ENCODE peak calls at places on chromosomes 5 and 9, in four cellular contexts. One of them, this sample, is unnamed. For H3K4me1, the result is how much of the 10 kb centered on the place peaks cover.

GRCh38 chr9:34127035-34127948 is 794 bp upstream of the DCAF12 start:
- DNase-seq in GM12878: no peak
- DNase-seq in HepG2: no peak
- DNase-seq in H1: no peak
- DNase-seq in this sample: no peak

GRCh38 chr9:120869360-120869687 is 7.7 kb downstream of the PHF19 start:
- DNase-seq in GM12878: no peak
- DNase-seq in HepG2: no peak
- DNase-seq in H1: no peak
- DNase-seq in this sample: no peak

GRCh38 chr5:146888341-146888978 is 9.9 kb upstream of the PPP2R2B start:
- DNase-seq in GM12878: no peak
- DNase-seq in HepG2: no peak
- DNase-seq in H1: no peak
- DNase-seq in this sample: no peak

GRCh38 chr5:957730-958485 is 50.7 kb upstream of the NKD2 start:
- DNase-seq in GM12878: no peak
- DNase-seq in HepG2: no peak
- DNase-seq in H1: no peak
- DNase-seq in this sample: no peak

GRCh38 chr5:65961644-65962043 is 35.3 kb downstream of the ERBIN start:
- DNase-seq in GM12878: peak
- DNase-seq in HepG2: no peak
- DNase-seq in H1: no peak
- DNase-seq in this sample: no peak

GRCh38 chr9:35566417-35566816 is 38.6 kb upstream of the TESK1 start:
- DNase-seq in GM12878: no peak
- DNase-seq in HepG2: no peak
- DNase-seq in H1: no peak
- DNase-seq in this sample: no peak

GRCh38 chr5:103393131-103393754 is 134.7 kb downstream of the MACIR start:
- DNase-seq in GM12878: peak
- DNase-seq in HepG2: no peak
- DNase-seq in H1: no peak
- DNase-seq in this sample: peak

GRCh38 chr9:32431940-32432555 is 47.6 kb downstream of the ACO1 start:
- DNase-seq in GM12878: no peak
- DNase-seq in HepG2: peak
- DNase-seq in H1: no peak
- DNase-seq in this sample: no peak

GRCh38 chr9:101381833-101382342 is 2.9 kb downstream of the BAAT start:
- DNase-seq in GM12878: no peak
- DNase-seq in HepG2: no peak
- DNase-seq in H1: no peak
- DNase-seq in this sample: no peak

GRCh38 chr9:101383361-101383760 is 1.4 kb downstream of the BAAT start:
- DNase-seq in GM12878: no peak
- DNase-seq in HepG2: no peak
- DNase-seq in H1: no peak
- DNase-seq in this sample: no peak

GRCh38 chr9:101380295-101380694 is 4.5 kb downstream of the BAAT start:
- DNase-seq in GM12878: no peak
- DNase-seq in HepG2: no peak
- DNase-seq in H1: no peak
- DNase-seq in this sample: no peak

GRCh38 chr9:101376117-101376866 is 8.5 kb downstream of the BAAT start:
- DNase-seq in GM12878: no peak
- DNase-seq in HepG2: no peak
- DNase-seq in H1: no peak
- DNase-seq in this sample: no peak

DNA sequence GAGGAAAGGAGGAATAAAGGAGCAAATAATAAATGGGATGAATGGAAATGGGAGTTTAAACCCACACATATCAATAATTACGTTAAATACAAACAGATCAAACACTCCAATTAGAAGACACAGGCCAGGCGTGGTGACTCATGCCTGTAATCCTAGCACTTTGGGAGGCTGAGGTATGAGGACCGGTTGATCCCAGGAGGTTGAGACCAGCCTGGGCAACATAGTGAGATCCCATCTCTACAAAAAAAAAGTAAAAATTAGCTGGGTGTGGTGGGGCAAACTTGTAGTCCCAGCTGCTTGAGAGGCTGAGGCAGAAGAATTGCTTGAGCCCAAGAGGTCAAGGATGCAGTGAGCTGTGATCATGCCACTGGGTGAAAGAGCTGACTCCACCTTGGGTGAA is 3.7 kb downstream of the BAAT start:
- DNase-seq in GM12878: no peak
- DNase-seq in HepG2: no peak
- DNase-seq in H1: no peak
- DNase-seq in this sample: no peak
- H3K9ac ChIP-seq in GM12878: no peak
- H3K9ac ChIP-seq in HepG2: no peak
- H3K9ac ChIP-seq in H1: no peak
- H3K9ac ChIP-seq in this sample: no peak

GRCh38 chr5:62461561-62461960 is 49.0 kb downstream of the IPO11 start:
- DNase-seq in GM12878: no peak
- DNase-seq in HepG2: no peak
- DNase-seq in H1: no peak
- DNase-seq in this sample: no peak

GRCh38 chr5:62460578-62460983 is 48.0 kb downstream of the IPO11 start:
- DNase-seq in GM12878: no peak
- DNase-seq in HepG2: peak
- DNase-seq in H1: no peak
- DNase-seq in this sample: no peak

GRCh38 chr5:62457071-62457470 is 44.5 kb downstream of the IPO11 start:
- DNase-seq in GM12878: no peak
- DNase-seq in HepG2: no peak
- DNase-seq in H1: no peak
- DNase-seq in this sample: no peak
- TF ChIP-seq SUZ12 in GM12878: no peak
- TF ChIP-seq SUZ12 in HepG2: no peak
- TF ChIP-seq SUZ12 in H1: no peak
- TF ChIP-seq SUZ12 in this sample: no peak

DNA sequence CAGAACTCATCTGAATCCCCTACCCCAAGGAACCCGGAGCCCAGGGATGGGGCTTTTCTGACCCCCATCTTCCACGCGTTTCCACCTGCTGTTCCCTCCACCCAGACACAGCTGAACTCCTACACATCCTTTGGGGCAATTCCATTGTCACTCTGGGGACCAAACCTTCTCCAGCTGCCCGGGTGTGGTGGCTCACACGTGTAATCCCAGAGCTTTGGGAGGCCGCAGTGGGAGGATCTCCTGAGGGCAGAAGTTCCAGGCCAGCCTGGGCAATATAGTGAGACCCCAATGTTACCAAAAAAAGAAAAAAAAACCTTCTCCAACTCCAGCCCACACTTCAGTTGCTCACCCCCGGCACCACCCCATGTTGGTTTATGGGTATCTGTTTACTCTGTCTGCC is 8.1 kb downstream of the EPB41L4B start:
- DNase-seq in GM12878: no peak
- DNase-seq in HepG2: no peak
- DNase-seq in H1: no peak
- DNase-seq in this sample: no peak
- H3K4me1 ChIP-seq in GM12878: under half
- H3K4me1 ChIP-seq in HepG2: half or more
- H3K4me1 ChIP-seq in H1: under half
- H3K4me1 ChIP-seq in this sample: under half

DNA sequence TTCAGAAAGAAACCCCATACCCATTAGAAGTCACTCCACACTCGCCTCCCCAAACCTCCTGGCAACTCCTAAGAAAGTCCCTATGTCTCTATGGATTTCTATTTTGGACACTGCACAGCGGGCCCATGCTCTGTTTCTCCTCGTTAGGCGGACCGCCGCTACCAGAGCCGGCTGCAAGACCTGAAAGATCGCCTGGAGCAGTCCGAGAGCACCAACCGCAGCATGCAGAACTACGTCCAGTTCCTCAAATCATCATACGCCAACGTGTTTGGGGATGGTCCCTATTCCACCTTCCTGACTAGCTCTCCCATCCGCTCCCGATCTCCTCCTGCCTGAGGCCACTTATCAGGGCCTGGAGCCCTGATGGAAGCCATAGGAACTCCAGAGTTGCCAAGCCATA is 4.6 kb upstream of the GLE1 start:
- DNase-seq in GM12878: no peak
- DNase-seq in HepG2: no peak
- DNase-seq in H1: no peak
- DNase-seq in this sample: no peak
- H3K9ac ChIP-seq in GM12878: no peak
- H3K9ac ChIP-seq in HepG2: no peak
- H3K9ac ChIP-seq in H1: no peak
- H3K9ac ChIP-seq in this sample: no peak

DNA sequence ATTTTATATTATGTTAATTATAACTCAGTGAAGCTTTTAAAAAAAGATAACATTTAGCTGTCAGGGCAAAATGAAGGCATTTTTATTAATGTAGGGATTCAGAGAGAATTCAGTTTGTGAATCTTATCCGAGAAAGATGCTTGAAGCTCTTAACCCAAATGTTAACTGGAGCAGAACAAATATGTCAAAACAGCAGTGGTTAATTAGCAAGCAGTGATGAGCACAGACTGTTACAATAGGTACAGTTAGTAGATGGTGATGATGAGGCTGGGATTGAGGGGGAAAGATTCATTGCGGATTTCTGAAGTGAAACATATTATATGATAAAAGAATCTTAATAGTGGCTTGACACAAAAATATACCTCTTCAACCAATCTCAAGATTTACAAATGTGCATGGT is 356.7 kb downstream of the DIRAS2 start:
- DNase-seq in GM12878: no peak
- DNase-seq in HepG2: no peak
- DNase-seq in H1: no peak
- DNase-seq in this sample: no peak
- TF ChIP-seq SUZ12 in GM12878: no peak
- TF ChIP-seq SUZ12 in HepG2: no peak
- TF ChIP-seq SUZ12 in H1: no peak
- TF ChIP-seq SUZ12 in this sample: no peak

This sample was measured in NT2/D1.